ENCODE peak calls at places on chromosomes 13 and 19, in eight cellular contexts. D is pancreas, W is ascending aorta, R is testis, Z is thoracic aorta, G is body of pancreas, F is dorsolateral prefrontal cortex, Q is cardiac muscle cell. T is an unnamed sample.

GRCh38 chr19:28242317-28242927 is 970.5 kb downstream of the UQCRFS1 start:
- DNase-seq in W (no peak), R (peak), D (peak), F (no peak), Q (peak), Z (no peak), G (peak), T (peak)

GRCh38 chr19:28523619-28524018 is 689.3 kb downstream of the UQCRFS1 start:
- DNase-seq in D (no peak), R (no peak), G (no peak), Q (no peak), Z (no peak), F (no peak), W (no peak), T (no peak)

GRCh38 chr13:45949161-45949560 is 97.6 kb upstream of the SIAH3 start:
- DNase-seq in F (no peak), R (no peak), Z (no peak), W (no peak), D (no peak), Q (no peak), G (no peak), T (no peak)

GRCh38 chr19:38285567-38285966 is 18.5 kb upstream of the C19orf33 start:
- DNase-seq in Q (no peak), R (no peak), F (no peak), Z (no peak), G (no peak), W (no peak), D (no peak), T (no peak)

GRCh38 chr13:62126400-62126799 is 710.8 kb upstream of the PCDH20 start:
- DNase-seq in R (no peak), W (no peak), F (no peak), G (no peak), Z (no peak), D (no peak), Q (no peak), T (no peak)

GRCh38 chr19:48991823-48992570 is 1.1 kb downstream of the GYS1 start:
- DNase-seq in W (peak), G (peak), Q (peak), Z (peak), R (peak), F (no peak), D (no peak), T (peak)

GRCh38 chr13:32734511-32734910 is 148.3 kb downstream of the PDS5B start:
- DNase-seq in R (no peak), Z (no peak), G (no peak), W (no peak), Q (peak), D (no peak), F (no peak), T (peak)

GRCh38 chr19:43765109-43765876 is 10.5 kb upstream of the SMG9 start:
- DNase-seq in Z (peak), D (no peak), R (no peak), Q (no peak), W (peak), G (no peak), F (no peak), T (peak)

GRCh38 chr19:632228-633067 is 889 bp downstream of the POLRMT start:
- DNase-seq in G (no peak), Q (peak), Z (no peak), D (no peak), W (no peak), F (no peak), R (peak), T (peak)

GRCh38 chr13:35789335-35790166 is 313.1 kb upstream of the MAB21L1 start:
- DNase-seq in Q (peak), Z (no peak), W (no peak), G (no peak), D (no peak), R (no peak), F (no peak), T (peak)

GRCh38 chr13:30429721-30430694 is 7.7 kb downstream of the UBE2L5 start:
- DNase-seq in W (no peak), R (no peak), D (no peak), Q (no peak), F (no peak), Z (no peak), G (no peak), T (peak)

GRCh38 chr19:56660381-56661105 is 11.0 kb downstream of the ZNF835 start:
- DNase-seq in F (no peak), D (peak), Q (no peak), W (no peak), R (peak), G (no peak), Z (no peak), T (no peak)

GRCh38 chr13:48258002-48258401 is 25.0 kb downstream of the ITM2B start:
- DNase-seq in W (no peak), Z (no peak), R (no peak), F (no peak), Q (no peak), G (no peak), D (no peak), T (no peak)

DNA sequence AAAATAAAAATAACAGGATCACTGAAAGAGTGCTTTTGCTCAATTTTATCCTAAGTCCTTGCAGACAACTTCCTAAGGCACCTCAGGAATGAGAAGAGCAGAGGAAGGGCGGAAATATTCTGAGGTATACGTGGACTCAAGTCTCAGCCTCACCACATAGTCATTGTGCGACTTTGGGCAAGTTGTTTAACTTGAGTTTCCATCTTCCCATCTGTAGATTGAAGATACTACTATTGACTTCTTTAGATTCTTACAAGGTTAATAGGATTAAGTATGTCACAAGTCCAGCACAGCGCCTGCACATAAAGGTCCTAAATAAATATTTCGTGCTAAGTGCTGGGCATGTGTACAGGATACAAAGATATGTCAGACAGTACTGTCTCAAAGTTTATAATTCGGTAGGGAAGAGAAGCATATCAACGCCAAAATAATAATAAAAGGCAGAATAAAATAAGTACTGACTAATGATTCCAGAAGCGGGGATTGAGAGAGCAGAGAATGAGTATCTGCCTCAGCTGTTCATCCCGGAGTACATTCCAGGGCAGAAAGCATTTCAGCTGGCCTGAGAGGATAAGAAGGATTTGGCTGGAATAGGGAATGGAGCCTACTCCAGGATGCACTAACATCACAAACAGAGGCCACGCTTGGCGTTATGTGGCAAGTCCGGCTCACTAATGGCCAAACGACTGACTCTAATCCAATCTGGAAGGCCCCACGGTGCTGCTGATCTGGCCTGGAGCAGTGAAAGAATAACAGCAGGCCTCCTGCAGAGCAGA is 139.7 kb downstream of the FLT1 start:
- DNase-seq in F (no peak), Q (no peak), D (no peak), Z (no peak), R (peak), G (no peak), W (no peak), T (no peak)
- H3K27ac ChIP-seq in F (no peak), Q (no peak), D (no peak), Z (no peak), R (no peak), G (no peak), W (no peak), T (no peak)

GRCh38 chr19:42313096-42313839 is at the start of gene TMEM145:
- DNase-seq in Z (no peak), W (no peak), D (no peak), G (peak), Q (peak), F (peak), R (peak), T (peak)
- TF ChIP-seq CTCF in Z (no peak), W (no peak), D (no peak), G (peak), Q (peak), F (peak), R (no peak), T (peak)

DNA sequence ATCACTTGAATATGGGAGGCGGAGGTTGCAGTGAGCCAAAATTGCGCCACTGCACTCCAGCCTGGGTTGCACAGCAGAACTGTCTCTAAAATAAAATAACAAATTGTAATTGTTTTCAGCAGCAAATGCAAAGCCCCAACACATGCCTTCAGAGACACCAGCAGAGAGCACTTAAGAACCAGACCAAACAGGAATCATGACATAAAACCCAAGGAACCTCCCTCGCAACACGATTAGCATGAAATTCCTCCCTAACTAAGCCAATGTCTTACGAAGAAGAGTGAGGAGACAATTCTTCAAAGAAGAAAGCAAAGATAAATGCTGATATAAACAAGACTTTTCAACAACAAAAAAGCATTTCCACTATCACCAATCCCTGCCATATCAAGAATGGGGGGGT is 40.1 kb downstream of the PSPC1 start:
- DNase-seq in Q (no peak), R (peak), D (no peak), G (no peak), F (no peak), Z (no peak), W (no peak), T (no peak)
- H3K27ac ChIP-seq in Q (no peak), R (no peak), D (no peak), G (no peak), F (no peak), Z (no peak), W (no peak), T (no peak)

GRCh38 chr13:38868870-38869269 is 121.8 kb downstream of the STOML3 start:
- DNase-seq in W (no peak), Q (no peak), G (no peak), F (no peak), Z (no peak), D (peak), R (no peak), T (no peak)

GRCh38 chr13:38875186-38875875 is 115.3 kb downstream of the STOML3 start:
- DNase-seq in Z (no peak), F (no peak), D (no peak), Q (no peak), W (no peak), G (no peak), R (no peak), T (no peak)

GRCh38 chr13:38868399-38868798 is 122.2 kb downstream of the STOML3 start:
- DNase-seq in Q (no peak), Z (no peak), R (no peak), F (no peak), D (no peak), W (no peak), G (no peak), T (no peak)

GRCh38 chr13:38871275-38871674 is 119.4 kb downstream of the STOML3 start:
- DNase-seq in Z (no peak), W (no peak), F (no peak), R (no peak), G (no peak), D (no peak), Q (peak), T (no peak)

DNA sequence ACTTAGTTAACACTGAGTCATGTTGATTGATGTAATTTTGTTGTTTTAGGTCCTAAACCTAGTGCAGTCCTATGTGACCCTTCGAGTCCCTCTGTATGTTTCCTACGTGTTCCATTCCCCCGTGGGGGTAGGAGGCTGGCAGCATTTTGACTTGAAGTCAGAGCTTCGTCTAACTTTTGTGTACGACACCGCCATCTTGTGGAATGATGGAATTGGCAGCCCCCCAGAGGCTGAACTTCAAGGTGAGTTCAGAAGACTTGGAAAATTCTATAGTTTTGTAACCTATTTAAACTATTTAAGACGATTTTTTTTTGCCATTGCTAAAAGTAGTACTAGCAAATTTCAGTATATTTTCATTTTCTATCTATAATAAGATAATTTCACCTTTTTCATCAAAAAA is 117.9 kb downstream of the STOML3 start:
- DNase-seq in Z (no peak), F (peak), D (peak), G (peak), Q (peak), W (no peak), R (peak), T (no peak)
- TF ChIP-seq CTCF in Z (no peak), F (peak), D (peak), G (peak), Q (peak), W (no peak), R (no peak), T (peak)

DNA sequence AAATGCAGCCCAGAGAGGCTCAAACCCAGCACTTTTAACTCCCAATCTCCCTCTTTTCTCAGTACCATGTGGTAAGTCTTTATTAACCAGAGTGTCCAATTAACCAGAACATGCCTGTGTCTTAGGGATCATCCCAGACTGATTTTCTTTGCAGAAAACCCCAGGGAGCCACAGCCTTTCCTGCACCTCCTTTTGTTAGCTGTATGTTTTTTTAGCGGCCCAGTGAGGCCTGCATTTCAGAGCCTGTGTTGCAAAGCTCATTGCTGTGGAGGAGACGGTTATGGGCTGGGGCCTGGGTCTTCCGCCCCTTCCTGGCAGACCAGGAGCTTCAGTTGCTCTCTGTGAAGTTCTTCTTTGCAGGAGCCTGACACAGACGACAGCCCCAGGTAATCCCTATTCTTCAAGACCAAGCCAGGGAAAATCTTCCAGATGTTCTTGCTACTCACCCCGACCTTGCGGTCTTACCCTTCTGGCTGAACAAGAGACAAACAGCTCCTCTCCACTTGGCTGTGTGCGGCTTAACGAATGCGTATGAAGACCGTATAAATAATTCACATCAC is 70.7 kb upstream of the TSHZ3 start:
- DNase-seq in W (no peak), G (no peak), F (no peak), Q (no peak), R (no peak), Z (no peak), D (no peak), T (no peak)
- H3K27ac ChIP-seq in W (no peak), G (no peak), F (no peak), Q (no peak), R (no peak), Z (no peak), D (no peak), T (no peak)

GRCh38 chr13:82847595-82847994 is 1034.7 kb downstream of the SLITRK1 start:
- DNase-seq in Q (no peak), W (no peak), D (no peak), R (no peak), G (no peak), F (no peak), Z (no peak), T (no peak)
- TF ChIP-seq CTCF in Q (no peak), W (no peak), D (no peak), R (no peak), G (no peak), F (no peak), Z (no peak), T (peak)

GRCh38 chr13:99321709-99322108 is 14.5 kb upstream of the GPR183 start:
- DNase-seq in F (no peak), W (no peak), D (no peak), R (no peak), Q (no peak), G (no peak), Z (no peak), T (no peak)
- H3K27ac ChIP-seq in F (no peak), W (peak), D (no peak), R (no peak), Q (no peak), G (no peak), Z (peak), T (peak)

GRCh38 chr13:90500569-90500968 is 846.9 kb upstream of the MIR17HG start:
- DNase-seq in F (no peak), G (no peak), D (no peak), R (no peak), W (no peak), Q (peak), Z (no peak), T (no peak)

GRCh38 chr13:90502143-90502542 is 845.3 kb upstream of the MIR17HG start:
- DNase-seq in Q (no peak), D (no peak), R (no peak), F (no peak), W (no peak), Z (no peak), G (no peak), T (no peak)

GRCh38 chr13:90498816-90499215 is 848.7 kb upstream of the MIR17HG start:
- DNase-seq in F (no peak), D (no peak), R (no peak), G (no peak), Q (no peak), Z (no peak), W (no peak), T (no peak)

GRCh38 chr13:90498096-90498495 is 849.4 kb upstream of the MIR17HG start:
- DNase-seq in D (no peak), R (no peak), Z (no peak), Q (no peak), F (no peak), W (no peak), G (no peak), T (no peak)

GRCh38 chr13:90502762-90503161 is 844.7 kb upstream of the MIR17HG start:
- DNase-seq in Z (no peak), Q (peak), G (no peak), W (no peak), R (no peak), D (no peak), F (no peak), T (no peak)
- TF ChIP-seq CTCF in Z (no peak), Q (no peak), G (no peak), W (no peak), R (no peak), D (no peak), F (no peak), T (no peak)

GRCh38 chr19:45443462-45444317 is 20.0 kb upstream of the ERCC1 start:
- DNase-seq in D (peak), F (peak), Q (peak), R (peak), W (peak), G (peak), Z (peak), T (peak)
- H3K27ac ChIP-seq in D (peak), F (peak), Q (peak), R (peak), W (peak), G (peak), Z (peak), T (peak)

GRCh38 chr13:19959141-19959830 is 759 bp downstream of the ZMYM2 start:
- DNase-seq in G (peak), W (peak), F (peak), R (peak), Q (peak), D (peak), Z (peak), T (peak)

GRCh38 chr13:19958119-19959111 is at the start of gene ZMYM2:
- DNase-seq in Q (peak), W (peak), R (peak), D (peak), G (peak), Z (peak), F (peak), T (peak)

GRCh38 chr13:19955873-19956559 is 2.5 kb upstream of the ZMYM2 start:
- DNase-seq in F (no peak), D (no peak), Z (no peak), W (no peak), G (no peak), Q (no peak), R (no peak), T (no peak)

GRCh38 chr13:19959831-19960672 is 1.5 kb downstream of the ZMYM2 start:
- DNase-seq in F (peak), Z (peak), W (peak), Q (peak), G (peak), R (peak), D (peak), T (peak)

DNA sequence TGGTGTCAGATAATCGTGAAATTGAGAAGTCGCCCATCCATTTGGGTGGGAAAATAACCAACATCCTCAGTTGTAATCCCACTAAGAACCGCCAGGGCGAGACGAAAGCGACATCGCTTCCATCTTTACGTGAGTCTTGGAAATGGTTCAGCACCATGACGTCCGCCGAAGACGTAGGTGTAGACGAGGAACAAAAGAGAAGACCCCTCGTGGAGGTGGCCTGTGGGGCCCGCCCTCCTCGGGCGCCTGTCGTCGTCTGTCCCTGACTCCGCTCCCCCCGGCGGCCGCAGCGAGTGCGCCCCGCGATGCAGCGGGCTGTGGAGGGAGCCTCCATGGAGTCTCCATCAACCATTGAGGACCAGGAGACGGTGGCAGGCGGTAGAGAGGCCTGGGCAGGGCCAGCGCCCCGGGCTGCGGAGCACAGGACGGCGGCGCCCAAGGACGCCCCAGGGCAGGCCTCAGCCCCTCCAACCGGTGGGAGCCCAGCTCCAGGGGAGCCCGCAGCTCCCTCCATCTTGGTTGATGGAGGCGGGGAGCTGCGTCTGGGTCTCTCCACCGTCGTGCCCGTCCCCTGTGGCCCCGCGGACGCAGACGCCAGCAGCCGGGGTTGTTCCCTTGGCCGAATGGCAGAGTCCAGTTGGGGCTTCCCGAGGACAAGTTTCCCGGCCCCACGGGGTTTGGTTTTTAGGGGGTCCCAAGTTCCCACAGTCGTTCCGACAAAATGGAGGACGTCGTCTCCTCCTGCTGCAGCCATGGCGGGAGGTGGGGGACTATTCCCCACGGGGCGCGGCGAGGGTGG is 1.0 kb upstream of the ZMYM2 start:
- DNase-seq in Q (peak), Z (peak), F (peak), D (peak), G (peak), W (peak), R (peak), T (peak)
- TF ChIP-seq CTCF in Q (peak), Z (peak), F (peak), D (peak), G (peak), W (peak), R (peak), T (peak)

T was measured in RWPE1.